ENCODE peak calls at places on chromosomes 11 and 22, in seven cellular contexts. V is stimulated activated CD8-positive, alpha-beta memory T cell treated with anti-CD3 and anti-CD28 coated beads, Interleukin-15, amount 100 ng/mL, for 1 hour; W is T-helper 1 cell; F is Caki2; D is GOT3; X is activated T-cell treated with anti-CD3 and anti-CD28 coated beads for 1 hour; O is GM06990. H is an unnamed sample.

GRCh38 chr11:132631956-132632355 is 900.3 kb downstream of the OPCML start:
- DNase-seq in V (no peak), W (no peak), F (no peak), D (no peak), X (no peak), O (no peak), H (no peak)

GRCh38 chr22:47376901-47377520 is 614.6 kb downstream of the TBC1D22A start:
- DNase-seq in V (no peak), W (no peak), F (no peak), D (no peak), X (no peak), O (no peak), H (no peak)

GRCh38 chr11:68311155-68312116 is 955 bp upstream of the LRP5 start:
- DNase-seq in V (no peak), W (no peak), F (no peak), D (no peak), X (no peak), O (no peak), H (no peak)

GRCh38 chr11:69450064-69450856 is 31.2 kb upstream of the LINC01488 start:
- DNase-seq in V (no peak), W (no peak), F (no peak), D (no peak), X (no peak), O (no peak), H (no peak)

GRCh38 chr11:69995697-69996096 is 82.4 kb upstream of the ANO1 start:
- DNase-seq in V (no peak), W (no peak), F (no peak), D (no peak), X (no peak), O (no peak), H (no peak)

GRCh38 chr11:117909611-117910382 is 19.4 kb downstream of the TMPRSS13 start:
- DNase-seq in V (no peak), W (no peak), F (no peak), D (no peak), X (no peak), O (no peak), H (no peak)

GRCh38 chr22:49725516-49725915 is 102.2 kb downstream of the BRD1 start:
- DNase-seq in V (no peak), W (no peak), F (no peak), D (no peak), X (no peak), O (no peak), H (no peak)

GRCh38 chr11:9396752-9397151 is 12.3 kb downstream of the IPO7 start:
- DNase-seq in V (no peak), W (no peak), F (no peak), D (no peak), X (no peak), O (no peak), H (no peak)

GRCh38 chr11:86360775-86361395 is 13.8 kb upstream of the CCDC81 start:
- DNase-seq in V (no peak), W (no peak), F (peak), D (no peak), X (no peak), O (no peak), H (no peak)

GRCh38 chr11:77065878-77066228 is 918 bp upstream of the CAPN5 start:
- DNase-seq in V (no peak), W (no peak), F (no peak), D (no peak), X (no peak), O (no peak), H (no peak)

GRCh38 chr11:75468534-75469340 is 35.7 kb upstream of the KLHL35 start:
- DNase-seq in V (no peak), W (no peak), F (no peak), D (no peak), X (no peak), O (no peak), H (no peak)

GRCh38 chr11:44811841-44812448 is 85.2 kb downstream of the TSPAN18 start:
- DNase-seq in V (no peak), W (no peak), F (no peak), D (no peak), X (no peak), O (no peak), H (no peak)

GRCh38 chr11:48162197-48162886 is 54.3 kb upstream of the OR4B1 start:
- DNase-seq in V (no peak), W (no peak), F (no peak), D (no peak), X (no peak), O (no peak), H (no peak)

GRCh38 chr22:41620646-41621098 is at the start of gene DESI1:
- DNase-seq in V (peak), W (no peak), F (no peak), D (no peak), X (no peak), O (no peak), H (no peak)

GRCh38 chr22:23769321-23769965 is 1.7 kb upstream of the CHCHD10 start:
- DNase-seq in V (no peak), W (no peak), F (no peak), D (no peak), X (no peak), O (no peak), H (no peak)

GRCh38 chr11:96204721-96205459 is 138.1 kb downstream of the MAML2 start:
- DNase-seq in V (no peak), W (no peak), F (no peak), D (no peak), X (no peak), O (no peak), H (peak)

GRCh38 chr22:20125201-20126174 is 6.1 kb upstream of the ZDHHC8 start:
- DNase-seq in V (no peak), W (no peak), F (no peak), D (no peak), X (no peak), O (no peak), H (no peak)

GRCh38 chr11:131762346-131763110 is 392.1 kb downstream of the NTM start:
- DNase-seq in V (no peak), W (no peak), F (no peak), D (no peak), X (no peak), O (no peak), H (no peak)

GRCh38 chr11:11346249-11346648 is 6.8 kb downstream of the CSNK2A3 start:
- DNase-seq in V (no peak), W (no peak), F (no peak), D (no peak), X (no peak), O (no peak), H (no peak)

GRCh38 chr11:61460474-61460881 is 30.6 kb downstream of the SDHAF2 start:
- DNase-seq in V (no peak), W (no peak), F (no peak), D (no peak), X (no peak), O (no peak), H (no peak)

GRCh38 chr22:50731811-50732624 is 6.0 kb upstream of the ACR start:
- DNase-seq in V (peak), W (no peak), F (peak), D (no peak), X (peak), O (peak), H (peak)

GRCh38 chr22:27019827-27020226 is 362.4 kb downstream of the MIAT start:
- DNase-seq in V (no peak), W (no peak), F (no peak), D (no peak), X (no peak), O (no peak), H (no peak)

GRCh38 chr11:107259826-107260225 is 197.8 kb downstream of the CWF19L2 start:
- DNase-seq in V (no peak), W (no peak), F (no peak), D (no peak), X (no peak), O (no peak), H (no peak)

GRCh38 chr11:69140635-69141034 is 15.1 kb upstream of the SMIM38 start:
- DNase-seq in V (no peak), W (no peak), F (no peak), D (no peak), X (no peak), O (no peak), H (no peak)

GRCh38 chr22:36184433-36185035 is 17.1 kb downstream of the APOL4 start:
- DNase-seq in V (no peak), W (no peak), F (no peak), D (no peak), X (no peak), O (no peak), H (no peak)

GRCh38 chr11:46001427-46002049 is 79.1 kb downstream of the LARGE2 start:
- DNase-seq in V (no peak), W (no peak), F (no peak), D (no peak), X (no peak), O (no peak), H (no peak)

GRCh38 chr22:25628494-25628893 is 64.0 kb downstream of the GRK3 start:
- DNase-seq in V (no peak), W (no peak), F (no peak), D (no peak), X (no peak), O (no peak), H (no peak)

GRCh38 chr11:82683029-82683428 is 50.6 kb downstream of the FAM181B start:
- DNase-seq in V (no peak), W (no peak), F (peak), D (no peak), X (no peak), O (no peak), H (no peak)

GRCh38 chr11:63888170-63889086 is 28.5 kb downstream of the RCOR2 start:
- DNase-seq in V (peak), W (peak), F (peak), D (no peak), X (peak), O (peak), H (peak)

GRCh38 chr22:23781533-23781932 is 5.2 kb upstream of the SMARCB1 start:
- DNase-seq in V (no peak), W (no peak), F (no peak), D (peak), X (no peak), O (no peak), H (no peak)

GRCh38 chr22:37496651-37497599 is 10.7 kb upstream of the MFNG start:
- DNase-seq in V (no peak), W (no peak), F (peak), D (no peak), X (no peak), O (no peak), H (peak)

GRCh38 chr11:76033699-76034098 is 172.6 kb downstream of the WNT11 start:
- DNase-seq in V (no peak), W (no peak), F (no peak), D (no peak), X (no peak), O (no peak), H (no peak)

GRCh38 chr11:65932558-65932919 is 12.7 kb upstream of the TSGA10IP start:
- DNase-seq in V (no peak), W (no peak), F (no peak), D (no peak), X (no peak), O (no peak), H (no peak)

GRCh38 chr11:70680781-70681281 is 282.5 kb downstream of the CTTN start:
- DNase-seq in V (no peak), W (no peak), F (no peak), D (no peak), X (no peak), O (no peak), H (no peak)

GRCh38 chr22:19990188-19990587 is 26.4 kb downstream of the ARVCF start:
- DNase-seq in V (no peak), W (no peak), F (no peak), D (no peak), X (no peak), O (no peak), H (no peak)

GRCh38 chr11:130448416-130449068 is at the start of gene ADAMTS15:
- DNase-seq in V (no peak), W (no peak), F (peak), D (peak), X (no peak), O (peak), H (no peak)

GRCh38 chr11:892106-892505 is 18.5 kb downstream of the CHID1 start:
- DNase-seq in V (no peak), W (no peak), F (no peak), D (no peak), X (no peak), O (no peak), H (no peak)

GRCh38 chr11:77672276-77672675 is 34.7 kb upstream of the CLNS1A start:
- DNase-seq in V (no peak), W (no peak), F (no peak), D (peak), X (no peak), O (no peak), H (no peak)

GRCh38 chr22:17143826-17144225 is 15.3 kb downstream of the HDHD5 start:
- DNase-seq in V (no peak), W (no peak), F (no peak), D (no peak), X (no peak), O (no peak), H (no peak)

GRCh38 chr11:72969894-72970335 is 155.7 kb downstream of the ATG16L2 start:
- DNase-seq in V (no peak), W (no peak), F (no peak), D (no peak), X (no peak), O (peak), H (peak)